ENCODE peak calls at places on chromosomes 2 and 18, in eight cellular contexts. J is SK-N-MC, K is prostate gland, M is breast epithelium, S is HCT116, V is spleen, X is SK-N-SH, I is HepG2. N is an unnamed sample.

GRCh38 chr2:143183804-143184463 is 54.7 kb downstream of the ARHGAP15 start:
- DNase-seq in J (no peak), K (no peak), M (no peak), S (no peak), V (no peak), X (no peak), I (no peak), N (no peak)

GRCh38 chr18:44541159-44541558 is 139.5 kb upstream of the SETBP1 start:
- DNase-seq in J (no peak), K (no peak), M (no peak), S (no peak), V (no peak), X (no peak), I (no peak), N (no peak)

GRCh38 chr2:187994464-187995331 is 297.0 kb upstream of the GULP1 start:
- DNase-seq in J (no peak), K (no peak), M (no peak), S (no peak), V (peak), X (peak), I (no peak), N (no peak)

GRCh38 chr2:25213229-25213628 is 44.8 kb upstream of the POMC start:
- DNase-seq in J (no peak), K (no peak), M (no peak), S (no peak), V (no peak), X (no peak), I (no peak), N (no peak)

GRCh38 chr18:67519582-67519981 is 3.1 kb upstream of the DSEL start:
- DNase-seq in J (peak), K (no peak), M (no peak), S (no peak), V (no peak), X (no peak), I (no peak), N (no peak)

GRCh38 chr18:43486462-43486861 is 209.2 kb upstream of the SYT4 start:
- DNase-seq in J (no peak), K (no peak), M (no peak), S (peak), V (no peak), X (no peak), I (no peak), N (no peak)

GRCh38 chr18:463442-464310 is 36.8 kb downstream of the COLEC12 start:
- DNase-seq in J (no peak), K (no peak), M (no peak), S (no peak), V (no peak), X (no peak), I (no peak), N (no peak)

GRCh38 chr18:39602112-39602511 is 2036.5 kb upstream of the CELF4 start:
- DNase-seq in J (no peak), K (no peak), M (no peak), S (no peak), V (no peak), X (peak), I (no peak), N (no peak)

GRCh38 chr18:23648930-23649622 is 13.6 kb downstream of the ANKRD29 start:
- DNase-seq in J (no peak), K (no peak), M (no peak), S (no peak), V (no peak), X (no peak), I (no peak), N (no peak)

GRCh38 chr2:192016265-192016664 is 169.4 kb upstream of the CAVIN2 start:
- DNase-seq in J (no peak), K (no peak), M (no peak), S (no peak), V (no peak), X (no peak), I (no peak), N (no peak)

GRCh38 chr2:45771251-45771650 is 119.8 kb downstream of the PRKCE start:
- DNase-seq in J (no peak), K (no peak), M (no peak), S (no peak), V (peak), X (peak), I (no peak), N (no peak)

GRCh38 chr2:168560817-168561485 is 104.9 kb downstream of the CERS6 start:
- DNase-seq in J (no peak), K (no peak), M (no peak), S (no peak), V (no peak), X (no peak), I (no peak), N (no peak)

GRCh38 chr2:26346454-26347053 is at the start of gene ADGRF3:
- DNase-seq in J (no peak), K (peak), M (peak), S (no peak), V (peak), X (peak), I (peak), N (peak)

GRCh38 chr2:68385232-68385906 is 20.3 kb downstream of the PLEK start:
- DNase-seq in J (no peak), K (no peak), M (no peak), S (no peak), V (peak), X (no peak), I (no peak), N (no peak)

GRCh38 chr2:217228732-217229131 is 368.9 kb upstream of the TNP1 start:
- DNase-seq in J (no peak), K (no peak), M (no peak), S (no peak), V (no peak), X (no peak), I (no peak), N (no peak)

GRCh38 chr2:226797289-226797988 is 2.2 kb downstream of the IRS1 start:
- DNase-seq in J (no peak), K (peak), M (peak), S (no peak), V (peak), X (peak), I (no peak), N (no peak)

GRCh38 chr2:58812766-58813344 is 571.7 kb upstream of the FANCL start:
- DNase-seq in J (no peak), K (no peak), M (no peak), S (no peak), V (no peak), X (no peak), I (no peak), N (no peak)

GRCh38 chr2:88666576-88666975 is 24.9 kb upstream of the RPIA start:
- DNase-seq in J (no peak), K (peak), M (no peak), S (no peak), V (no peak), X (no peak), I (peak), N (no peak)

GRCh38 chr2:232292395-232293154 is 86.0 kb upstream of the ALPP start:
- DNase-seq in J (peak), K (no peak), M (no peak), S (peak), V (peak), X (peak), I (peak), N (no peak)

GRCh38 chr18:31499157-31499524 is 1.2 kb downstream of the DSG2 start:
- DNase-seq in J (no peak), K (no peak), M (no peak), S (no peak), V (no peak), X (no peak), I (no peak), N (no peak)

DNA sequence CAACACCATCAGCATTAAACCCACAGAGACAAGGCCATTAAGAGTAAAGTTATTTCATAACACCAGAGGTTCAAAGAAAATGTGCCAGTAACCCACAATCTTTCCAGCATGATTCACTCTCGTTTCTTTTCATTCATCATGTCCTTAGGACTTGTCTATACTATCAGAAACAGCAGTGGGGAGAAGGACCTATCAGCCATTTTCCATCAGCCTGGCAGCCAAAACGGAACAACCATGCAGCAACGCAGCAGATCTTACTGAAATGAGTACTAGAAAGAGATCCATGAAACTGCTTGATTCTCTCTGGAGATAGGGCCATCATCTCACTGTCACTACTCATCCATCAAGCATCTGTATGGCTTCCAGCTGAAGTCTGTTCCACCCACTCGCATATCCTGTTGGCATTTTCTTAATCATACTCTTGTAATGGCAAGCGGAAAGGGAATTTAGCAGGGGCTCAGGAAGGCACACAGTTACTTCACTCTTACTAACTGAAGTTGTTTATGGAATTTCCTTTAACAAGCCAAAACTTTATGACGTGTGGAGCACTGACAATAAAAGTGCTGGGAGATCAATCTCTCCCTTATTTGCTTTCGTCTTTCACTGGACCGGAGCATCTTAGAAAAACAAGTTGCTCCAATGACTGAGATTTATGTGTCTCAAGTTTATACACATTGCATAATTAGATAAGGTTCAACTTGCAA is 69.7 kb downstream of the EPHA4 start:
- DNase-seq in J (no peak), K (no peak), M (no peak), S (no peak), V (no peak), X (no peak), I (no peak), N (no peak)
- H3K27ac ChIP-seq in J (no peak), K (no peak), M (no peak), S (no peak), V (no peak), X (no peak), I (no peak), N (no peak)

GRCh38 chr2:907706-908105 is 42.9 kb upstream of the SNTG2 start:
- DNase-seq in J (no peak), K (no peak), M (no peak), S (no peak), V (no peak), X (no peak), I (no peak), N (peak)
- TF ChIP-seq POLR2AphosphoS5 in J (no peak), K (no peak), M (no peak), S (no peak), V (no peak), X (no peak), I (no peak), N (no peak)

DNA sequence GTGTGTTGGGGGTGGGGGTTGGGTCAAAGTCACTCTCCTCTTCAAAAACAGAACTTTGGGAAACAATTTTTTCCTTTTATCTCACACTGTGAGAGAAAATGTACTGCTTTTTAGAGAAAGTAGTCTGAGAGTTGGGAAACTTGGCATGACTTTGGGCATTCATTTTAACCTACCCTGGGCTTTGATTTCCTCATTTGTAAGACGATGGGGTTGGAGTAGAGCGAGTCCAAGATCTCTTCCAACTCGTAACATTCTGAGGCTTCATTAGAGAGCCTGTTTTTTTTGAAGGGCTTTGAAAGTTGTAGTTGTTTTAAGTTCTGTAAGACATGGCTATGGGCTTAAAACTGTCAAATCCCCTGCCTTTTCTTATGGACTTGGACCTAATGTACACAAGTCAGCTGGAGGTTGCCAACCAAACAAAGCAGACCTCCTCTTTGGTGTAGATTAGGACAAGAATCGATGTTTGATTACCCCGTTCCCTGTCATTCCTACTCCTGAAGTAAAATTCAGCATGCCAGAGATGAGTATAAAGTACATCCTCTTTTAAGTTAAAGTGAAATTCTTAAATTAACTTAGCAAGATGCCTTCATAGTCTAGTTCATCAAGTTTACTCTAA is 8.4 kb downstream of the PHLPP1 start:
- DNase-seq in J (no peak), K (no peak), M (no peak), S (no peak), V (no peak), X (no peak), I (peak), N (no peak)
- H3K27ac ChIP-seq in J (no peak), K (no peak), M (peak), S (no peak), V (no peak), X (no peak), I (peak), N (no peak)

GRCh38 chr18:58375051-58375450 is 253.8 kb downstream of the ALPK2 start:
- DNase-seq in J (no peak), K (no peak), M (no peak), S (no peak), V (no peak), X (no peak), I (no peak), N (no peak)
- TF ChIP-seq POLR2AphosphoS5 in J (no peak), K (no peak), M (no peak), S (no peak), V (no peak), X (no peak), I (no peak), N (no peak)

DNA sequence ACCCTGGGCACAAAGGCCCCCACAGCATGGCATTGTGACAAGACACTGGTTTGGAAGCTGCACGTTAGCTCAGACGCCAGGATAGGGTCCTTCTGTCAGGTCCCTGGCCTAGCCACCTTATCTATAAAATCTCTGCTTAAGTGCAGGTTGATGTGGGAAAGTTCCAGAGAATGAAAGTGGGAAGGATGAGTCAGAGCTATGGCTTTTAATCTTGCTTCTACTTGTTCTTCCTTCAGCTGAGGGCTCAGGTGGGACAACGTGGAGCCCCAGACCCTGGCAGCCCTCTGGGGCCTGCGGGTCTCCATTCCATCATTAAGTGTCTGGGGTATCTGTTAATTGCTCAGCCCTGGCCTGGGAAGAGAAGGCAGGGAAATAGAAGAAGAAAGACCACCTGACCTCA is 64.5 kb downstream of the CELF4 start:
- DNase-seq in J (no peak), K (no peak), M (no peak), S (no peak), V (no peak), X (no peak), I (no peak), N (no peak)
- H3K27ac ChIP-seq in J (no peak), K (no peak), M (no peak), S (no peak), V (no peak), X (no peak), I (no peak), N (no peak)

GRCh38 chr2:189578272-189578671 is 2.3 kb downstream of the SLC40A1 start:
- DNase-seq in J (no peak), K (no peak), M (no peak), S (no peak), V (no peak), X (no peak), I (no peak), N (no peak)

GRCh38 chr2:189581354-189582139 is 961 bp upstream of the SLC40A1 start:
- DNase-seq in J (no peak), K (peak), M (no peak), S (no peak), V (peak), X (peak), I (peak), N (no peak)

GRCh38 chr2:189580267-189580661 is 322 bp downstream of the SLC40A1 start:
- DNase-seq in J (no peak), K (peak), M (no peak), S (no peak), V (peak), X (peak), I (peak), N (no peak)

GRCh38 chr2:189580662-189581353 is at the start of gene SLC40A1:
- DNase-seq in J (no peak), K (peak), M (peak), S (no peak), V (peak), X (peak), I (peak), N (no peak)

DNA sequence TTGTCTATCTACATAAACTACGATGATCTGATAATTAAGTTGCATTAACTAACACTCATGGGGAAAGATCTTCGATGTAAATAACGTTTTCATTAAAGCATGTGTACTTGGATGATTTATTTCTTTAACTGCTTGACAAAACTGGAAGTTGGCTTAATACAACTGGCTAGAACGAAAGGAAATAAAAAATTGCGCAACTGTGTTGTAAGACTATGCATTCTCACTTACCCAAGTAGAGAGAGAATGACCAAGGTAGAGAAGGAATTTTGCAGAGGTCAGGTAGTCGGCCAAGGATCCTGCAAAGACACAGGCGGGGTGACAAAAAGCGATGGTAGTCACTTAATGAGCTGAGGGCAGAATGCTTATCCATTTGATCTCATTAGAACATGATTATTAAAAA is 1.0 kb downstream of the SLC40A1 start:
- DNase-seq in J (no peak), K (peak), M (no peak), S (no peak), V (no peak), X (no peak), I (no peak), N (no peak)
- TF ChIP-seq POLR2AphosphoS5 in J (no peak), K (peak), M (no peak), S (no peak), V (no peak), X (no peak), I (no peak), N (peak)

DNA sequence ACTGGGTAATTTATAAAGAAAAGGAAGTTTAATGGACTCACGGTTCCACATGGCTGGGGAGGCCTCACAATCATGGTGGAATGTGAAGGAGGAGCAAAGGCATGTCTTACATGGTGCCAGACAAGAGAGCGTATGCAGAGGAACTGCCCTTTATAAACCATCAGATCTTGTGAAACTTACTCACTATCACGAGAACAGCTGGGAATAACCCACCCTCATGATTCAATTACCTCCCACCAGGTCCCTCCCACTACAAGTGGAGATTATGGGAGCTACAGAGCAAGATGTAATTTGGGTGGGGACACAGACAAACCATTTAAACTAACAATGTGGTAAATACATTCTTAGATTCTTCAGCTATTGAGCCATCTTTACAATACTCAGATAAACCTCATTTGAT is 176.1 kb downstream of the SH3BP4 start:
- DNase-seq in J (no peak), K (no peak), M (no peak), S (no peak), V (no peak), X (no peak), I (no peak), N (no peak)
- H3K27ac ChIP-seq in J (no peak), K (no peak), M (no peak), S (no peak), V (no peak), X (no peak), I (no peak), N (no peak)

GRCh38 chr2:136129601-136130000 is 11.7 kb upstream of the CXCR4 start:
- DNase-seq in J (no peak), K (no peak), M (no peak), S (no peak), V (no peak), X (no peak), I (no peak), N (no peak)
- TF ChIP-seq POLR2AphosphoS5 in J (no peak), K (peak), M (no peak), S (no peak), V (no peak), X (no peak), I (no peak), N (no peak)